ENCODE peak calls at places on chromosomes 1 and 21, in four cellular contexts. F, T, R and O are unnamed samples.
A peak's percentile ranks its signal among the peaks of the same experiment; 100 is the strongest.

GRCh38 chr1:83547903-83548302 is 451.0 kb downstream of the TTLL7 start:
- DNase-seq in F (no peak), T (no peak), R (no peak), O (no peak)

GRCh38 chr1:27027575-27028250 is 15.1 kb upstream of the TENT5B start:
- DNase-seq in F (no peak), T (peak; percentile 59), R (peak; percentile 72), O (no peak)

GRCh38 chr1:57307382-57307781 is 116.5 kb downstream of the DAB1 start:
- DNase-seq in F (peak; percentile 3), T (peak; percentile 68), R (no peak), O (no peak)

GRCh38 chr21:34243562-34243961 is 120.2 kb upstream of the KCNE2 start:
- DNase-seq in F (no peak), T (peak; percentile 35), R (peak; percentile 5), O (no peak)

GRCh38 chr1:109620396-109620817 is 770 bp downstream of the AMPD2 start:
- DNase-seq in F (no peak), T (peak; percentile 61), R (no peak), O (peak; percentile 37)

GRCh38 chr1:63817152-63817667 is 43.4 kb downstream of the ROR1 start:
- DNase-seq in F (no peak), T (no peak), R (no peak), O (no peak)

GRCh38 chr1:172662464-172663109 is 3.7 kb downstream of the FASLG start:
- DNase-seq in F (peak; percentile 55), T (peak; percentile 65), R (no peak), O (no peak)

GRCh38 chr1:112544011-112544688 is 35.4 kb downstream of the WNT2B start:
- DNase-seq in F (no peak), T (no peak), R (peak; percentile 41), O (peak; percentile 76)

GRCh38 chr21:45822002-45822397 is 159.6 kb upstream of the COL6A1 start:
- DNase-seq in F (no peak), T (no peak), R (no peak), O (no peak)

GRCh38 chr1:93328809-93329477 is 16.8 kb upstream of the DR1 start:
- DNase-seq in F (no peak), T (no peak), R (no peak), O (no peak)

GRCh38 chr1:9448132-9449105 is 90.8 kb upstream of the SLC25A33 start:
- DNase-seq in F (no peak), T (no peak), R (no peak), O (no peak)

GRCh38 chr1:1348420-1349255 is 580 bp downstream of the DVL1 start:
- DNase-seq in F (no peak), T (peak; percentile 56), R (no peak), O (no peak)

GRCh38 chr1:62879962-62880361 is 96.0 kb downstream of the ATG4C start:
- DNase-seq in F (no peak), T (no peak), R (no peak), O (no peak)

GRCh38 chr1:84143796-84144565 is at the start of gene PRKACB:
- DNase-seq in F (peak; percentile 24), T (no peak), R (no peak), O (no peak)

GRCh38 chr1:154446292-154446691 is 41.1 kb downstream of the IL6R start:
- DNase-seq in F (no peak), T (no peak), R (no peak), O (no peak)

GRCh38 chr1:149940427-149940826 is 3.7 kb upstream of the MTMR11 start:
- DNase-seq in F (no peak), T (no peak), R (no peak), O (no peak)

GRCh38 chr21:31713973-31714740 is 17.8 kb downstream of the SCAF4 start:
- DNase-seq in F (no peak), T (peak; percentile 76), R (no peak), O (no peak)

GRCh38 chr1:13702425-13703127 is 2.6 kb downstream of the PRDM2 start:
- DNase-seq in F (peak; percentile 89), T (no peak), R (no peak), O (no peak)

GRCh38 chr21:15825699-15826098 is 95.9 kb downstream of the USP25 start:
- DNase-seq in F (no peak), T (no peak), R (no peak), O (no peak)
- TF ChIP-seq POLR2AphosphoS2 in F (no peak), T (no peak), R (no peak), O (no peak)

GRCh38 chr1:213277036-213277435 is 226.0 kb downstream of the RPS6KC1 start:
- DNase-seq in F (no peak), T (no peak), R (peak; percentile 45), O (no peak)
- TF ChIP-seq RAD21 in F (no peak), T (no peak), R (no peak), O (no peak)

DNA sequence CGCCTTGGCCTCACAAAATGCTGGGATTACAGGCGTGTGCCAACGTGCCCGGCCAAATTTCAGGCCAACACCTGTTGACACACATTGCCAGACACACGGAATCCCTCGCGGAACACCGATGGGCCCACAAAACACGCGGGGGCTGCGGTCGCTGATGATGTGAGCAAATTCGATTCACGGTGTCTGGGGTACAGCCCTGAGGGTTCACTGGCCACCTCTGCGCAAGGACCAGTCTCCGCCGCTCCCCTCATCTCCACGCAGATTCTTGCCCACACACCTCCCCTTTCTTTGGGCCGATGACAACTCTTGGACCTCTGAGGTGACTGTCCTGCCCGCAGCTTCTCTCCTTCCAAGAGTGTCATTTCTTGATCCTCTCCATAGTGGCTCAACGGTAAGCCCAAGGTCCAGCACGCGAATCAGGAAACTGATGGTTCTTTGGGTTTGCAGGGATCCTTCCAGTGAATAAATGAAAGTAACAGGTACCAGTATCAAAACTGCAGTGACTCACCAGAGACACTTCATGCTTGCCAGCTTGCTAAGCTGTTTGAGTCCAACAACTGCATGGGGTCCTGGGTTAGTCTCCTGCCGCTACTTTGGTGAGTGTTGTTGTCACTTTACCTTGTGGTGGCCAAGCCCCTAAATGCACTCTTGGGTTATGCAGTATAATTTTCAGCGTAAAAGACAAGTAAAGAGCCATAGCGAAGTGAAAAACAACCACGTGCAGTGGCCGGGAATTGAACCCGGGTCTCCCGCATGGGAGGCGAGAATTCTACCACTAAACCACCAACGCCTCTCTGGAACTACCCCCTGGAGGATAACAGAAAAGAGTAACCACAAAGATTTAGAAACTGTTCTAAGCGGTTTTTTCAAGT is 11.0 kb upstream of the RNU1-3 start:
- DNase-seq in F (peak; percentile 24), T (peak; percentile 83), R (peak; percentile 88), O (peak; percentile 82)
- TF ChIP-seq POLR2AphosphoS2 in F (no peak), T (no peak), R (no peak), O (no peak)

GRCh38 chr1:58585166-58585565 is 8.1 kb upstream of the TACSTD2 start:
- DNase-seq in F (no peak), T (no peak), R (no peak), O (no peak)

GRCh38 chr1:58587667-58588066 is 10.6 kb upstream of the TACSTD2 start:
- DNase-seq in F (no peak), T (no peak), R (no peak), O (no peak)

GRCh38 chr1:58584082-58584895 is 7.2 kb upstream of the TACSTD2 start:
- DNase-seq in F (no peak), T (peak; percentile 51), R (peak; percentile 64), O (peak; percentile 29)

GRCh38 chr1:58586296-58586695 is 9.2 kb upstream of the TACSTD2 start:
- DNase-seq in F (no peak), T (no peak), R (no peak), O (no peak)

DNA sequence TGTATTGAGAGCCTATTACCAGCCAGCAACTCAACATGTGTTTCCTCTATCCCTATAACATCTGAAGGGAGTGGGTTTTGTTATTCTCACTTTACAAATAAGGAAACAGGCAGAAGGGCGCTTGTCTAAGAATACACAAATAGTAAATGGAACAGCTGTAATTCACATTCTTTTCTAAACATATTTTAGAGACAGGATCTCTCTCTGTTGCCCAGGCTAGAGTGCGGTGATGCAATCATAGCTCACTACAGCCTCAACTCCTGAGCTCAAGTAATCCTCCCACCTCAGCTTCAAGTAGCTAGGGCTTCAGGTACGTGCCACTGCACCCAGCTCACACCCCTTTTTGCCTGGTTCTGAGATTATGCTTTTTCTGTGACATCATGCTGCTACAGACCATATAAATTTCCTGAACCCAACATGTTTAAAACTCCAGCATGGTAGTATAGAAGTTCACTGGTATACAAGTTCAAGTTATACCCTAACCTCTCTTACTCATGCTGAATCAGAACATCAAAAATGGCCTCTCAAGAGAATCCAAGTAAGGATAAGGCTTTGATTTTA is 8.6 kb upstream of the TACSTD2 start:
- DNase-seq in F (no peak), T (no peak), R (no peak), O (no peak)
- TF ChIP-seq RAD21 in F (no peak), T (no peak), R (no peak), O (no peak)

GRCh38 chr21:41488080-41488479 is 19.9 kb downstream of the TMPRSS2 start:
- DNase-seq in F (no peak), T (no peak), R (no peak), O (no peak)
- TF ChIP-seq POLR2AphosphoS2 in F (no peak), T (no peak), R (no peak), O (no peak)

GRCh38 chr1:184143449-184143848 is 91.9 kb downstream of the TSEN15 start:
- DNase-seq in F (no peak), T (peak; percentile 15), R (no peak), O (no peak)

GRCh38 chr1:184146202-184146601 is 94.7 kb downstream of the TSEN15 start:
- DNase-seq in F (no peak), T (no peak), R (no peak), O (no peak)

GRCh38 chr1:184145083-184145482 is 93.6 kb downstream of the TSEN15 start:
- DNase-seq in F (no peak), T (no peak), R (no peak), O (no peak)

DNA sequence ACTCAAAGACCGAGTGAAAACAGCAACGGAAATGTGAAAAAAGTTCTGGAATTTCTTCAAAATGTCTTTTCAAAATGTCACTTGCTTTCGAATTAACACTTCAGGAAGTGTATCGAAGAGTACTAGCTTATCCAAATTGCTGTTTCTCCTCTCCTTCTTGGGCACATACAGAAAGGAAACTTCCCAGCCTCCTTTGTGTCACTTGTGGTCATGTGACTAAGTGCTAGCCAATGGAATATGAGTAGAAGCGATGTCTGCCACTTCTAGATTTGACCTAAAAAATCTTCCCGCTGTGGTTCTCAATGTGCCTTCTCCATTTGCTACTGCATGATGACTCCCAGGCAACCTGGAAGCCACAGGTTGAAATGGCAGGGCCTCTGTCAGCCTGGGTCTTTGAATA is 90.0 kb downstream of the TSEN15 start:
- DNase-seq in F (no peak), T (peak; percentile 24), R (no peak), O (no peak)
- TF ChIP-seq RAD21 in F (no peak), T (no peak), R (no peak), O (no peak)

DNA sequence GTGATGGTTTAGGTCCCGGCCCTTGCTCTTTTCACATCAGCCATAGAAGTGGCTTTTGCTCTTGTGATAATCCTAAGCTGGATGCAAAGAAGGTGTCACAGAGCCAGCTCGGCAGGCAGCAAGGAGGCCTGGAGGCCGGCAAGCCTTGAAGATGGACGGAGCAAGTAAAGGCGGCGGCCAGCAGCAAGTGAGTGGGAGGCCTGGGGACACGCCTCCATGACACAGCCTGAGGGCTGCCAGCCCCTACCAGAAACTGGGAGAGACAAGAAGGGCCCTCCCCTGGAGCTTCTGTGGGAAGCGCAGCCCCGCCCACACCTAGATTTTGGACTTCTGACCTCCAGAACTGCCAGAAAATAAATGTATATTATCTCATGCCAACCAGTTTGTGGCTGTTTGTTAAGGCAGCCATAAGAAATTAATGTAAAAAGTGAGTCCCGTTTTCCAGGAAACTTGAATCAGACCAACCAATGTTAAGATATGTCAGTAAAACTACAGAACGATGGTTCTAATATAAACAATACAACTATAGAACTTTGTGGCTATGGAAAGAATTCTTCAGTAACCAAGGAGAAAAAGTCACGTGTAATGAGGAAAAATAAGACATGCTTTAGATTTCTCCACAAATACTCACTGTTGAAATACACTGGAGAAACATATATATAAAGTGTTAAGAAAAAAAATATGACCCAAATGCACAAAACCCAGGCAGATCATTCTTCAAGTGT is 49.9 kb downstream of the BACE2 start:
- DNase-seq in F (no peak), T (peak; percentile 51), R (no peak), O (no peak)
- TF ChIP-seq POLR2AphosphoS2 in F (no peak), T (no peak), R (no peak), O (no peak)

GRCh38 chr1:229204863-229205777 is 65.8 kb upstream of the RAB4A start:
- DNase-seq in F (no peak), T (no peak), R (no peak), O (no peak)
- TF ChIP-seq RAD21 in F (no peak), T (no peak), R (no peak), O (no peak)